ENCODE peak calls at places on chromosomes 11 and 22, in eight cellular contexts. T, A, L, B, K, J, Q and F are unnamed samples.

GRCh38 chr22:42330953-42331525 is 60.6 kb upstream of the TCF20 start:
- DNase-seq in T (no peak), A (no peak), L (peak; percentile 31), B (no peak), K (no peak), J (no peak), Q (no peak), F (no peak)

GRCh38 chr22:48944433-48944755 is 883.3 kb downstream of the BRD1 start:
- DNase-seq in T (no peak), A (no peak), L (no peak), B (no peak), K (no peak), J (no peak), Q (no peak), F (no peak)

GRCh38 chr11:67345247-67345948 is 7.9 kb downstream of the POLD4 start:
- DNase-seq in T (no peak), A (no peak), L (peak; percentile 50), B (no peak), K (no peak), J (no peak), Q (no peak), F (no peak)

GRCh38 chr11:32006799-32007388 is 84.0 kb upstream of the RCN1 start:
- DNase-seq in T (peak; percentile 41), A (no peak), L (peak; percentile 62), B (peak; percentile 4), K (no peak), J (no peak), Q (no peak), F (no peak)

GRCh38 chr22:42743501-42743991 is 22.9 kb upstream of the A4GALT start:
- DNase-seq in T (peak; percentile 73), A (no peak), L (no peak), B (peak; percentile 63), K (no peak), J (peak; percentile 60), Q (no peak), F (peak; percentile 93)

GRCh38 chr22:50182176-50183081 is 3.3 kb upstream of the TRABD start:
- DNase-seq in T (no peak), A (no peak), L (no peak), B (no peak), K (no peak), J (peak; percentile 43), Q (no peak), F (peak; percentile 53)

GRCh38 chr11:58530236-58530635 is 22.3 kb upstream of the OR5B21 start:
- DNase-seq in T (no peak), A (no peak), L (no peak), B (no peak), K (no peak), J (no peak), Q (no peak), F (no peak)

GRCh38 chr22:44540756-44541670 is 43.0 kb upstream of the RTL6 start:
- DNase-seq in T (peak; percentile 25), A (no peak), L (no peak), B (no peak), K (no peak), J (no peak), Q (no peak), F (no peak)

GRCh38 chr11:18091731-18092130 is 14.2 kb downstream of the SAAL1 start:
- DNase-seq in T (no peak), A (no peak), L (no peak), B (no peak), K (no peak), J (no peak), Q (no peak), F (no peak)

GRCh38 chr11:113160652-113161051 is 153.7 kb upstream of the TTC12 start:
- DNase-seq in T (peak; percentile 37), A (no peak), L (no peak), B (no peak), K (no peak), J (no peak), Q (no peak), F (no peak)

GRCh38 chr11:17734986-17735822 is 623 bp downstream of the KCNC1 start:
- DNase-seq in T (peak; percentile 70), A (no peak), L (peak; percentile 55), B (peak; percentile 26), K (no peak), J (peak; percentile 64), Q (no peak), F (peak; percentile 93)

GRCh38 chr11:22459053-22459452 is 120.9 kb downstream of the SLC17A6 start:
- DNase-seq in T (no peak), A (no peak), L (no peak), B (no peak), K (no peak), J (no peak), Q (no peak), F (no peak)

GRCh38 chr11:78038697-78039313 is 15.7 kb upstream of the KCTD14 start:
- DNase-seq in T (no peak), A (no peak), L (no peak), B (no peak), K (no peak), J (peak; percentile 42), Q (no peak), F (no peak)

GRCh38 chr11:13644997-13645667 is 23.3 kb upstream of the FAR1 start:
- DNase-seq in T (no peak), A (no peak), L (no peak), B (no peak), K (no peak), J (no peak), Q (no peak), F (no peak)